ENCODE peak calls at places on chromosomes 16 and 17, in four cellular contexts. One of them, this sample, is unnamed.

GRCh38 chr16:78146807-78147206 is 47.4 kb downstream of the WWOX start:
- DNase-seq in upper lobe of right lung: no peak
- DNase-seq in cardiac muscle cell: no peak
- DNase-seq in prostate gland: no peak
- DNase-seq in this sample: no peak

GRCh38 chr16:89371968-89372634 is 118.3 kb downstream of the ANKRD11 start:
- DNase-seq in upper lobe of right lung: no peak
- DNase-seq in cardiac muscle cell: no peak
- DNase-seq in prostate gland: no peak
- DNase-seq in this sample: no peak

GRCh38 chr17:39591958-39592954 is 15.5 kb downstream of the NEUROD2 start:
- DNase-seq in upper lobe of right lung: no peak
- DNase-seq in cardiac muscle cell: peak; percentile 92
- DNase-seq in prostate gland: no peak
- DNase-seq in this sample: no peak

GRCh38 chr17:17871913-17872312 is 35.1 kb upstream of the SREBF1 start:
- DNase-seq in upper lobe of right lung: no peak
- DNase-seq in cardiac muscle cell: no peak
- DNase-seq in prostate gland: no peak
- DNase-seq in this sample: no peak

GRCh38 chr16:53084736-53085538 is 30.1 kb downstream of the CHD9 start:
- DNase-seq in upper lobe of right lung: no peak
- DNase-seq in cardiac muscle cell: no peak
- DNase-seq in prostate gland: no peak
- DNase-seq in this sample: no peak

GRCh38 chr17:35312790-35313711 is 60.4 kb downstream of the SLFN11 start:
- DNase-seq in upper lobe of right lung: peak; percentile 63
- DNase-seq in cardiac muscle cell: peak; percentile 72
- DNase-seq in prostate gland: peak; percentile 66
- DNase-seq in this sample: no peak

GRCh38 chr16:82192665-82193064 is 22.6 kb upstream of the MPHOSPH6 start:
- DNase-seq in upper lobe of right lung: no peak
- DNase-seq in cardiac muscle cell: no peak
- DNase-seq in prostate gland: no peak
- DNase-seq in this sample: no peak

GRCh38 chr17:14310101-14310500 is 9.2 kb downstream of the HS3ST3B1 start:
- DNase-seq in upper lobe of right lung: no peak
- DNase-seq in cardiac muscle cell: no peak
- DNase-seq in prostate gland: no peak
- DNase-seq in this sample: no peak

GRCh38 chr17:67239597-67239996 is 5.4 kb downstream of the HELZ start:
- DNase-seq in upper lobe of right lung: no peak
- DNase-seq in cardiac muscle cell: no peak
- DNase-seq in prostate gland: no peak
- DNase-seq in this sample: no peak

GRCh38 chr16:50570808-50571598 is 22.8 kb downstream of the NKD1 start:
- DNase-seq in upper lobe of right lung: peak; percentile 45
- DNase-seq in cardiac muscle cell: no peak
- DNase-seq in prostate gland: no peak
- DNase-seq in this sample: no peak

GRCh38 chr17:59506907-59507726 is 58.3 kb upstream of the DHX40 start:
- DNase-seq in upper lobe of right lung: no peak
- DNase-seq in cardiac muscle cell: no peak
- DNase-seq in prostate gland: no peak
- DNase-seq in this sample: no peak

GRCh38 chr17:73068322-73069153 is 23.9 kb downstream of the SLC39A11 start:
- DNase-seq in upper lobe of right lung: no peak
- DNase-seq in cardiac muscle cell: no peak
- DNase-seq in prostate gland: no peak
- DNase-seq in this sample: peak; percentile 13

GRCh38 chr17:38748329-38749221 is at the start of gene PCGF2:
- DNase-seq in upper lobe of right lung: peak; percentile 94
- DNase-seq in cardiac muscle cell: peak; percentile 95
- DNase-seq in prostate gland: peak; percentile 97
- DNase-seq in this sample: no peak